ENCODE peak calls at places on chromosome 16, in eight cellular contexts. M is dorsolateral prefrontal cortex; T is HuH-7.5; G is WTC11; X is cardiac fibroblast; B is dermis blood vessel endothelial cell; E is H7; W is stimulated activated CD4-positive, alpha-beta T cell treated with anti-CD3 and anti-CD28 coated beads, Interleukin-4, amount 100 ng/mL, for 1 hour. H is an unnamed sample.

GRCh38 chr16:81940781-81941560 is 70.3 kb downstream of the SDR42E1 start:
- DNase-seq in G (no peak), W (no peak), X (peak; percentile 74), E (no peak), T (peak; percentile 52), B (peak; percentile 87), M (no peak), H (peak; percentile 67)

GRCh38 chr16:75272097-75272548 is 20.7 kb upstream of the BCAR1 start:
- DNase-seq in G (no peak), T (no peak), X (no peak), E (peak; percentile 48), M (no peak), B (peak; percentile 40), W (no peak), H (no peak)

GRCh38 chr16:85146922-85147651 is 34.8 kb upstream of the CIBAR2 start:
- DNase-seq in M (no peak), B (no peak), T (no peak), G (no peak), E (peak; percentile 66), X (no peak), W (no peak), H (peak; percentile 60)

GRCh38 chr16:1877089-1877488 is 5.1 kb upstream of the MEIOB start:
- DNase-seq in G (no peak), B (no peak), X (no peak), W (no peak), E (no peak), M (no peak), T (no peak), H (no peak)

GRCh38 chr16:21663889-21664647 is at the start of gene OTOA:
- DNase-seq in E (peak; percentile 86), W (peak; percentile 34), B (no peak), T (no peak), M (no peak), X (no peak), G (peak; percentile 56), H (no peak)

GRCh38 chr16:89341697-89342694 is 124.5 kb downstream of the ZNF778 start:
- DNase-seq in B (no peak), W (no peak), M (no peak), X (no peak), G (no peak), T (no peak), E (peak; percentile 48), H (no peak)

GRCh38 chr16:12082207-12082606 is 105.7 kb downstream of the SNX29 start:
- DNase-seq in T (no peak), W (no peak), B (no peak), M (peak; percentile 23), E (no peak), X (no peak), G (no peak), H (no peak)

GRCh38 chr16:50539822-50540710 is 8.1 kb upstream of the NKD1 start:
- DNase-seq in M (peak; percentile 58), X (no peak), W (no peak), T (no peak), B (no peak), E (peak; percentile 64), G (peak; percentile 39), H (no peak)

GRCh38 chr16:17346774-17347569 is 123.8 kb downstream of the XYLT1 start:
- DNase-seq in M (no peak), G (no peak), X (no peak), W (no peak), B (no peak), T (no peak), E (no peak), H (no peak)

GRCh38 chr16:2518823-2519710 is 1.1 kb upstream of the AMDHD2 start:
- DNase-seq in B (no peak), M (no peak), T (no peak), W (no peak), G (no peak), E (peak; percentile 78), X (no peak), H (no peak)

GRCh38 chr16:75026892-75027391 is 28.1 kb downstream of the ZNRF1 start:
- DNase-seq in W (no peak), G (no peak), B (no peak), M (no peak), T (no peak), X (peak; percentile 46), E (no peak), H (no peak)

GRCh38 chr16:80198265-80198994 is 342.4 kb upstream of the DYNLRB2 start:
- DNase-seq in G (no peak), E (no peak), T (no peak), M (no peak), X (peak; percentile 24), W (no peak), B (peak; percentile 5), H (no peak)

GRCh38 chr16:57645691-57646387 is 17.4 kb downstream of the ADGRG1 start:
- DNase-seq in W (no peak), B (peak; percentile 95), X (peak; percentile 72), M (no peak), G (no peak), T (no peak), E (no peak), H (peak; percentile 18)

GRCh38 chr16:12907670-12908233 is 6.4 kb downstream of the SHISA9 start:
- DNase-seq in T (no peak), B (peak; percentile 23), W (no peak), M (no peak), X (no peak), E (peak; percentile 45), G (peak; percentile 46), H (peak; percentile 15)

GRCh38 chr16:53421248-53421647 is 13.0 kb upstream of the RBL2 start:
- DNase-seq in G (no peak), E (no peak), X (no peak), B (no peak), M (no peak), W (no peak), T (no peak), H (no peak)

GRCh38 chr16:29000019-29000418 is 15.2 kb downstream of the LAT start:
- DNase-seq in E (no peak), T (no peak), M (no peak), G (no peak), B (no peak), X (no peak), W (no peak), H (no peak)

GRCh38 chr16:11560701-11561439 is 25.8 kb downstream of the LITAF start:
- DNase-seq in B (peak; percentile 10), E (peak; percentile 40), G (no peak), X (peak; percentile 46), M (no peak), T (no peak), W (peak; percentile 19), H (peak; percentile 43)

GRCh38 chr16:68936729-68937631 is 93.6 kb downstream of the TANGO6 start:
- DNase-seq in B (peak; percentile 19), M (no peak), E (no peak), X (peak; percentile 47), G (no peak), W (no peak), T (no peak), H (peak; percentile 42)

GRCh38 chr16:30551781-30552180 is 6.4 kb downstream of the ZNF764 start:
- DNase-seq in B (no peak), T (no peak), E (no peak), X (no peak), W (peak; percentile 56), G (no peak), M (no peak), H (no peak)

GRCh38 chr16:56869513-56870270 is 4.7 kb downstream of the SLC12A3 start:
- DNase-seq in G (peak; percentile 70), E (peak; percentile 87), M (no peak), X (no peak), W (peak; percentile 21), B (peak; percentile 50), T (peak; percentile 67), H (peak; percentile 17)

GRCh38 chr16:74271879-74272278 is 24.7 kb upstream of the PSMD7 start:
- DNase-seq in X (peak; percentile 2), G (no peak), B (no peak), M (no peak), W (no peak), T (no peak), E (no peak), H (peak; percentile 25)

GRCh38 chr16:46620265-46621005 is 744 bp downstream of the SHCBP1 start:
- DNase-seq in X (peak; percentile 25), M (no peak), G (no peak), E (no peak), W (no peak), B (peak; percentile 38), T (no peak), H (peak; percentile 13)

GRCh38 chr16:87295259-87295658 is 21.9 kb downstream of the C16orf95 start:
- DNase-seq in T (no peak), E (peak; percentile 83), G (no peak), B (peak; percentile 20), X (no peak), M (no peak), W (no peak), H (no peak)

GRCh38 chr16:68338326-68339119 is 27.7 kb downstream of the PRMT7 start:
- DNase-seq in X (no peak), T (no peak), G (no peak), M (no peak), E (no peak), W (no peak), B (no peak), H (no peak)

GRCh38 chr16:76910931-76911330 is 280.1 kb upstream of the MON1B start:
- DNase-seq in G (no peak), M (no peak), T (no peak), W (no peak), X (peak; percentile 90), B (no peak), E (no peak), H (no peak)

GRCh38 chr16:85221810-85222150 is 109.5 kb upstream of the CIBAR2 start:
- DNase-seq in B (no peak), X (no peak), M (no peak), T (no peak), G (no peak), W (no peak), E (peak; percentile 72), H (no peak)

GRCh38 chr16:336269-336668 is 16.3 kb downstream of the AXIN1 start:
- DNase-seq in M (no peak), W (no peak), T (no peak), X (no peak), G (no peak), B (no peak), E (no peak), H (no peak)

GRCh38 chr16:87550510-87550961 is 51.8 kb upstream of the JPH3 start:
- DNase-seq in M (no peak), W (peak; percentile 65), T (peak; percentile 73), E (peak; percentile 96), G (peak; percentile 79), B (peak; percentile 42), X (no peak), H (no peak)

GRCh38 chr16:72990003-72990521 is 57.9 kb downstream of the ZFHX3 start:
- DNase-seq in X (peak; percentile 72), M (no peak), W (no peak), T (no peak), E (peak; percentile 39), B (peak; percentile 50), G (no peak), H (peak; percentile 94)

GRCh38 chr16:67883872-67884261 is 818 bp upstream of the NRN1L start:
- DNase-seq in B (peak; percentile 74), T (peak; percentile 97), X (peak; percentile 65), W (peak; percentile 77), E (peak; percentile 97), G (peak; percentile 88), M (peak; percentile 53), H (no peak)

GRCh38 chr16:83137894-83138293 is 511.1 kb downstream of the CDH13 start:
- DNase-seq in G (no peak), E (no peak), W (no peak), X (no peak), M (no peak), T (no peak), B (no peak), H (no peak)

GRCh38 chr16:50204426-50205108 is 51.5 kb downstream of the TENT4B start:
- DNase-seq in W (no peak), G (no peak), T (no peak), X (no peak), B (no peak), M (no peak), E (no peak), H (peak; percentile 44)

GRCh38 chr16:61313931-61314330 is 722.3 kb downstream of the CDH8 start:
- DNase-seq in B (no peak), X (no peak), G (no peak), T (no peak), M (no peak), W (no peak), E (no peak), H (no peak)

GRCh38 chr16:53080345-53081031 is 25.7 kb downstream of the CHD9 start:
- DNase-seq in G (no peak), T (no peak), E (no peak), B (peak; percentile 62), M (no peak), W (no peak), X (peak; percentile 92), H (peak; percentile 93)

H was measured in HFFc6.